ENCODE peak calls at places on chromosome 15, in four cellular contexts. H is upper lobe of right lung; B is CD8-positive, alpha-beta T cell; T is ovary. J is an unnamed sample. For H3K9me3, the result is how much of the 10 kb centered on the place peaks cover.

GRCh38 chr15:45185903-45186770 is 1.6 kb downstream of the SHF start:
- DNase-seq in H (no peak), B (no peak), T (peak), J (no peak)

GRCh38 chr15:59491062-59491461 is 53.1 kb downstream of the FAM81A start:
- DNase-seq in H (no peak), B (no peak), T (no peak), J (no peak)

GRCh38 chr15:69081310-69082004 is 67.0 kb downstream of the NOX5 start:
- DNase-seq in H (no peak), B (no peak), T (peak), J (peak)

GRCh38 chr15:77516076-77516475 is 95.4 kb downstream of the HMG20A start:
- DNase-seq in H (no peak), B (no peak), T (no peak), J (no peak)

GRCh38 chr15:39407116-39407515 is 173.8 kb upstream of the THBS1 start:
- DNase-seq in H (no peak), B (no peak), T (no peak), J (no peak)

GRCh38 chr15:70508561-70509281 is 254.6 kb downstream of the UACA start:
- DNase-seq in H (no peak), B (no peak), T (no peak), J (no peak)

GRCh38 chr15:77024273-77025065 is 29.5 kb downstream of the PSTPIP1 start:
- DNase-seq in H (peak), B (peak), T (peak), J (peak)

GRCh38 chr15:44535509-44536297 is 1.2 kb upstream of the EIF3J start:
- DNase-seq in H (no peak), B (no peak), T (peak), J (peak)

DNA sequence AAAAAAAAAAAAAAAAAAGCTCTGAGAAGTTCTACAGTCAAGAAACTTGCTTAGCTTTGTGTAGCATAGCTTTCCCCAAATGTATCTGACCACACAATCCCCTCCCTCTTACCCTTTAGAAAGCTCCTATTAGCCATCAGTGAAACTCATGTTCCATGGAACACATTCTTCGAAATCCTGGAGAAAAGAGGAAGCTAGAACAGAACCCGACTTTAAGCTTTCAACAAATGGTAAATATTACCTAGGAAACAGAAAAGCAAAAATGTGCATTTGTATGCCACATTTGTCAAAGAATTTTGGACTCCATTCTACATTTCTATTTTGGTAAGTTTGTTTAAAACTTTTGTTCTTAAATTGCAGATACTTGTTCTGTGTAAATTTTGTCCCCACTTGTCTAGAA is 17.4 kb upstream of the CRTC3 start:
- DNase-seq in H (no peak), B (no peak), T (no peak), J (no peak)
- H3K4me3 ChIP-seq in H (no peak), B (no peak), T (no peak), J (no peak)

GRCh38 chr15:58241872-58242271 is 103.7 kb downstream of the AQP9 start:
- DNase-seq in H (no peak), B (no peak), T (no peak), J (no peak)
- TF ChIP-seq CTCF in H (peak), B (no peak), T (no peak), J (no peak)

GRCh38 chr15:79372428-79372827 is 59.7 kb upstream of the MINAR1 start:
- DNase-seq in H (no peak), B (no peak), T (no peak), J (no peak)
- H3K9me3 ChIP-seq in H (under half), B (under half), T (under half), J (under half)

GRCh38 chr15:43134157-43134637 is 811 bp downstream of the TMEM62 start:
- DNase-seq in H (no peak), B (no peak), T (no peak), J (no peak)
- H3K4me3 ChIP-seq in H (peak), B (peak), T (peak), J (peak)

DNA sequence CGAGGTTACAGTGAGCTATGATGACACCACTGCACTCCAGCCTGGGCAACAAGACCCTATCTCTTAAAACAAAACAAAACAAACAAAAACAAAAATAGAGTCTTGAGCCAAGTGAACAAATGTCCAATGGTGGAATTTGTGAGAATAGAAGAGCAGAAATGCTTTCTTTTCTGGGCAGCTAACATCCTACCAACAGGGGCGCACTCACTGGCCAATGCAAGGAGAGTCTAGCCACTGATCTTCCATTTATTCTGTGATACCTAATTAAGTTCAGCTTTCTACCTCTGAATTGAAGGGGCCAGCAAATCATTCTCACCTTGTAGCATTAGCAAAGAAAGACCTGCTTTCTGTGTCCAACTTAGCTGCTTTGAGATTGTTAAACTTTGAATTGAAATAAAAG is 301.9 kb upstream of the NR2F2 start:
- DNase-seq in H (no peak), B (no peak), T (no peak), J (no peak)
- TF ChIP-seq CTCF in H (no peak), B (no peak), T (no peak), J (no peak)

J was measured in body of pancreas.